ENCODE peak calls at places on chromosomes 1 and 21, in five cellular contexts. One of them, this sample, is unnamed.

GRCh38 chr1:165857046-165857801 is 29.8 kb downstream of the UCK2 start:
- DNase-seq in smooth muscle cell of the brain vasculature: no peak
- DNase-seq in progenitor cell of endocrine pancreas: no peak
- DNase-seq in mesendoderm: no peak
- DNase-seq in HL-60: peak; percentile 85
- DNase-seq in this sample: peak; percentile 89

GRCh38 chr1:111199881-111200801 is at the start of gene DENND2D:
- DNase-seq in mesendoderm: no peak
- DNase-seq in progenitor cell of endocrine pancreas: no peak
- DNase-seq in HL-60: peak; percentile 73
- DNase-seq in smooth muscle cell of the brain vasculature: no peak
- DNase-seq in this sample: peak; percentile 93

GRCh38 chr1:185933580-185933979 is 199.4 kb downstream of the HMCN1 start:
- DNase-seq in smooth muscle cell of the brain vasculature: no peak
- DNase-seq in HL-60: no peak
- DNase-seq in mesendoderm: no peak
- DNase-seq in progenitor cell of endocrine pancreas: no peak
- DNase-seq in this sample: no peak

GRCh38 chr1:156766288-156767100 is 841 bp upstream of the PRCC start:
- DNase-seq in mesendoderm: peak; percentile 40
- DNase-seq in smooth muscle cell of the brain vasculature: no peak
- DNase-seq in progenitor cell of endocrine pancreas: no peak
- DNase-seq in HL-60: no peak
- DNase-seq in this sample: no peak

GRCh38 chr21:16620921-16621320 is 891.1 kb downstream of the USP25 start:
- DNase-seq in mesendoderm: no peak
- DNase-seq in progenitor cell of endocrine pancreas: no peak
- DNase-seq in HL-60: no peak
- DNase-seq in smooth muscle cell of the brain vasculature: no peak
- DNase-seq in this sample: no peak

GRCh38 chr1:219039755-219040154 is 133.9 kb upstream of the LYPLAL1 start:
- DNase-seq in progenitor cell of endocrine pancreas: no peak
- DNase-seq in smooth muscle cell of the brain vasculature: no peak
- DNase-seq in HL-60: no peak
- DNase-seq in mesendoderm: no peak
- DNase-seq in this sample: no peak

GRCh38 chr1:161678510-161678909 is 15.6 kb downstream of the FCGR2B start:
- DNase-seq in HL-60: no peak
- DNase-seq in progenitor cell of endocrine pancreas: no peak
- DNase-seq in smooth muscle cell of the brain vasculature: no peak
- DNase-seq in mesendoderm: no peak
- DNase-seq in this sample: no peak

GRCh38 chr21:28337319-28337718 is 655.4 kb downstream of the LTN1 start:
- DNase-seq in HL-60: no peak
- DNase-seq in mesendoderm: peak; percentile 48
- DNase-seq in progenitor cell of endocrine pancreas: no peak
- DNase-seq in smooth muscle cell of the brain vasculature: peak; percentile 33
- DNase-seq in this sample: no peak

GRCh38 chr1:5989731-5990271 is 2.4 kb downstream of the NPHP4 start:
- DNase-seq in progenitor cell of endocrine pancreas: no peak
- DNase-seq in HL-60: no peak
- DNase-seq in smooth muscle cell of the brain vasculature: no peak
- DNase-seq in mesendoderm: no peak
- DNase-seq in this sample: no peak

GRCh38 chr1:226702318-226702956 is 36.6 kb downstream of the ITPKB start:
- DNase-seq in smooth muscle cell of the brain vasculature: no peak
- DNase-seq in HL-60: no peak
- DNase-seq in progenitor cell of endocrine pancreas: no peak
- DNase-seq in mesendoderm: peak; percentile 61
- DNase-seq in this sample: no peak

GRCh38 chr1:156643266-156644092 is 1.6 kb downstream of the BCAN start:
- DNase-seq in progenitor cell of endocrine pancreas: no peak
- DNase-seq in smooth muscle cell of the brain vasculature: no peak
- DNase-seq in HL-60: no peak
- DNase-seq in mesendoderm: peak; percentile 37
- DNase-seq in this sample: no peak

GRCh38 chr1:113928129-113928949 is 785 bp upstream of the HIPK1 start:
- DNase-seq in mesendoderm: no peak
- DNase-seq in progenitor cell of endocrine pancreas: no peak
- DNase-seq in HL-60: no peak
- DNase-seq in smooth muscle cell of the brain vasculature: no peak
- DNase-seq in this sample: no peak

GRCh38 chr21:43361127-43361492 is 65.8 kb downstream of the SIK1 start:
- DNase-seq in mesendoderm: peak; percentile 55
- DNase-seq in smooth muscle cell of the brain vasculature: no peak
- DNase-seq in progenitor cell of endocrine pancreas: no peak
- DNase-seq in HL-60: no peak
- DNase-seq in this sample: no peak

GRCh38 chr1:116159177-116159576 is 48.0 kb downstream of the MAB21L3 start:
- DNase-seq in mesendoderm: no peak
- DNase-seq in smooth muscle cell of the brain vasculature: no peak
- DNase-seq in progenitor cell of endocrine pancreas: no peak
- DNase-seq in HL-60: no peak
- DNase-seq in this sample: no peak

GRCh38 chr1:118947790-118948189 is 40.4 kb downstream of the TBX15 start:
- DNase-seq in smooth muscle cell of the brain vasculature: no peak
- DNase-seq in mesendoderm: no peak
- DNase-seq in progenitor cell of endocrine pancreas: no peak
- DNase-seq in HL-60: no peak
- DNase-seq in this sample: no peak

GRCh38 chr1:246875041-246876026 is 56.4 kb downstream of the AHCTF1 start:
- DNase-seq in smooth muscle cell of the brain vasculature: no peak
- DNase-seq in progenitor cell of endocrine pancreas: no peak
- DNase-seq in HL-60: no peak
- DNase-seq in mesendoderm: peak; percentile 1
- DNase-seq in this sample: no peak

GRCh38 chr1:8232036-8232757 is 85.7 kb upstream of the SLC45A1 start:
- DNase-seq in smooth muscle cell of the brain vasculature: no peak
- DNase-seq in HL-60: no peak
- DNase-seq in progenitor cell of endocrine pancreas: no peak
- DNase-seq in mesendoderm: no peak
- DNase-seq in this sample: no peak

GRCh38 chr1:178048426-178048825 is 45.5 kb upstream of the RASAL2 start:
- DNase-seq in smooth muscle cell of the brain vasculature: no peak
- DNase-seq in mesendoderm: no peak
- DNase-seq in HL-60: no peak
- DNase-seq in progenitor cell of endocrine pancreas: no peak
- DNase-seq in this sample: no peak

GRCh38 chr21:41445465-41445862 is 19.4 kb downstream of the MX1 start:
- DNase-seq in mesendoderm: no peak
- DNase-seq in smooth muscle cell of the brain vasculature: no peak
- DNase-seq in HL-60: no peak
- DNase-seq in progenitor cell of endocrine pancreas: no peak
- DNase-seq in this sample: no peak